ENCODE peak calls at places on chromosomes 5 and 9, in four cellular contexts. One of them, this sample, is unnamed.

GRCh38 chr5:54093861-54094260 is 216.5 kb downstream of the ARL15 start:
- DNase-seq in GM23248: no peak
- DNase-seq in MM.1S: no peak
- DNase-seq in HCT116: no peak
- DNase-seq in this sample: no peak

GRCh38 chr9:13885258-13885657 is 428.7 kb downstream of the NFIB start:
- DNase-seq in GM23248: no peak
- DNase-seq in MM.1S: no peak
- DNase-seq in HCT116: no peak
- DNase-seq in this sample: no peak

GRCh38 chr5:163916376-163916775 is 411.0 kb downstream of the MAT2B start:
- DNase-seq in GM23248: no peak
- DNase-seq in MM.1S: peak
- DNase-seq in HCT116: no peak
- DNase-seq in this sample: no peak

GRCh38 chr9:98962181-98962560 is 18.5 kb downstream of the COL15A1 start:
- DNase-seq in GM23248: peak
- DNase-seq in MM.1S: no peak
- DNase-seq in HCT116: no peak
- DNase-seq in this sample: no peak

GRCh38 chr5:177980776-177981175 is 15.3 kb downstream of the PROP1 start:
- DNase-seq in GM23248: peak
- DNase-seq in MM.1S: no peak
- DNase-seq in HCT116: no peak
- DNase-seq in this sample: no peak

GRCh38 chr5:68821056-68821455 is 272.8 kb upstream of the SLC30A5 start:
- DNase-seq in GM23248: no peak
- DNase-seq in MM.1S: no peak
- DNase-seq in HCT116: no peak
- DNase-seq in this sample: no peak

GRCh38 chr5:7244977-7245376 is 151.0 kb upstream of the ADCY2 start:
- DNase-seq in GM23248: no peak
- DNase-seq in MM.1S: no peak
- DNase-seq in HCT116: no peak
- DNase-seq in this sample: no peak

GRCh38 chr9:4662108-4662988 is at the start of gene PLPP6:
- DNase-seq in GM23248: peak
- DNase-seq in MM.1S: peak
- DNase-seq in HCT116: peak
- DNase-seq in this sample: peak

GRCh38 chr9:114203410-114204140 is 48.2 kb downstream of the COL27A1 start:
- DNase-seq in GM23248: peak
- DNase-seq in MM.1S: no peak
- DNase-seq in HCT116: no peak
- DNase-seq in this sample: no peak

GRCh38 chr5:99771296-99771695 is 763.9 kb upstream of the FAM174A start:
- DNase-seq in GM23248: no peak
- DNase-seq in MM.1S: no peak
- DNase-seq in HCT116: no peak
- DNase-seq in this sample: no peak

GRCh38 chr5:111776903-111777302 is 19.9 kb upstream of the NREP start:
- DNase-seq in GM23248: no peak
- DNase-seq in MM.1S: no peak
- DNase-seq in HCT116: no peak
- DNase-seq in this sample: no peak

GRCh38 chr9:121271368-121272351 is 3.7 kb downstream of the GSN start:
- DNase-seq in GM23248: peak
- DNase-seq in MM.1S: no peak
- DNase-seq in HCT116: no peak
- DNase-seq in this sample: no peak

GRCh38 chr9:70534058-70534457 is 119.6 kb upstream of the KLF9 start:
- DNase-seq in GM23248: no peak
- DNase-seq in MM.1S: no peak
- DNase-seq in HCT116: no peak
- DNase-seq in this sample: no peak

GRCh38 chr9:128420060-128420650 is 502 bp upstream of the CERCAM start:
- DNase-seq in GM23248: peak
- DNase-seq in MM.1S: peak
- DNase-seq in HCT116: no peak
- DNase-seq in this sample: peak

GRCh38 chr5:61701877-61702602 is 370.0 kb downstream of the ZSWIM6 start:
- DNase-seq in GM23248: peak
- DNase-seq in MM.1S: no peak
- DNase-seq in HCT116: no peak
- DNase-seq in this sample: no peak

GRCh38 chr5:17187401-17187800 is 30.0 kb upstream of the BASP1 start:
- DNase-seq in GM23248: peak
- DNase-seq in MM.1S: no peak
- DNase-seq in HCT116: no peak
- DNase-seq in this sample: no peak

GRCh38 chr9:76662476-76663281 is 101.6 kb upstream of the PCA3 start:
- DNase-seq in GM23248: no peak
- DNase-seq in MM.1S: no peak
- DNase-seq in HCT116: no peak
- DNase-seq in this sample: no peak

GRCh38 chr5:96142786-96143434 is 181.3 kb upstream of the ELL2 start:
- DNase-seq in GM23248: peak
- DNase-seq in MM.1S: no peak
- DNase-seq in HCT116: no peak
- DNase-seq in this sample: no peak

GRCh38 chr5:108983456-108984092 is 235.9 kb downstream of the FER start:
- DNase-seq in GM23248: peak
- DNase-seq in MM.1S: peak
- DNase-seq in HCT116: no peak
- DNase-seq in this sample: no peak

GRCh38 chr5:179143446-179143845 is 83.3 kb downstream of the ZNF354C start:
- DNase-seq in GM23248: peak
- DNase-seq in MM.1S: peak
- DNase-seq in HCT116: peak
- DNase-seq in this sample: peak

GRCh38 chr5:16574789-16575785 is 41.7 kb downstream of the RETREG1 start:
- DNase-seq in GM23248: peak
- DNase-seq in MM.1S: no peak
- DNase-seq in HCT116: no peak
- DNase-seq in this sample: peak

GRCh38 chr5:100232730-100233129 is 302.4 kb upstream of the FAM174A start:
- DNase-seq in GM23248: no peak
- DNase-seq in MM.1S: no peak
- DNase-seq in HCT116: no peak
- DNase-seq in this sample: no peak

GRCh38 chr9:107755267-107755666 is 265.7 kb upstream of the KLF4 start:
- DNase-seq in GM23248: peak
- DNase-seq in MM.1S: no peak
- DNase-seq in HCT116: peak
- DNase-seq in this sample: no peak

GRCh38 chr9:37977851-37978250 is 73.9 kb upstream of the SLC25A51 start:
- DNase-seq in GM23248: no peak
- DNase-seq in MM.1S: no peak
- DNase-seq in HCT116: no peak
- DNase-seq in this sample: no peak

GRCh38 chr5:69035665-69036064 is 58.1 kb upstream of the SLC30A5 start:
- DNase-seq in GM23248: peak
- DNase-seq in MM.1S: no peak
- DNase-seq in HCT116: no peak
- DNase-seq in this sample: no peak

GRCh38 chr5:77844408-77845272 is 68.5 kb upstream of the TBCA start:
- DNase-seq in GM23248: peak
- DNase-seq in MM.1S: no peak
- DNase-seq in HCT116: no peak
- DNase-seq in this sample: peak

GRCh38 chr5:64792474-64792873 is 23.7 kb downstream of the CWC27 start:
- DNase-seq in GM23248: no peak
- DNase-seq in MM.1S: no peak
- DNase-seq in HCT116: no peak
- DNase-seq in this sample: no peak

GRCh38 chr9:12784461-12785250 is 9.8 kb downstream of the LURAP1L start:
- DNase-seq in GM23248: peak
- DNase-seq in MM.1S: peak
- DNase-seq in HCT116: peak
- DNase-seq in this sample: no peak

GRCh38 chr5:159017787-159018186 is 81.9 kb downstream of the EBF1 start:
- DNase-seq in GM23248: peak
- DNase-seq in MM.1S: no peak
- DNase-seq in HCT116: no peak
- DNase-seq in this sample: peak

GRCh38 chr5:37005946-37006540 is 129.5 kb downstream of the NIPBL start:
- DNase-seq in GM23248: peak
- DNase-seq in MM.1S: peak
- DNase-seq in HCT116: peak
- DNase-seq in this sample: peak

GRCh38 chr5:39379683-39380082 is 15.4 kb upstream of the C9 start:
- DNase-seq in GM23248: no peak
- DNase-seq in MM.1S: no peak
- DNase-seq in HCT116: no peak
- DNase-seq in this sample: no peak

GRCh38 chr5:59174248-59174844 is 591.5 kb downstream of the RAB3C start:
- DNase-seq in GM23248: peak
- DNase-seq in MM.1S: peak
- DNase-seq in HCT116: peak
- DNase-seq in this sample: peak

GRCh38 chr5:135491552-135492318 is 39.6 kb upstream of the TIFAB start:
- DNase-seq in GM23248: no peak
- DNase-seq in MM.1S: peak
- DNase-seq in HCT116: no peak
- DNase-seq in this sample: peak

GRCh38 chr9:119441338-119441737 is 72.1 kb upstream of the BRINP1 start:
- DNase-seq in GM23248: no peak
- DNase-seq in MM.1S: no peak
- DNase-seq in HCT116: no peak
- DNase-seq in this sample: peak

GRCh38 chr9:7858166-7858565 is 58.6 kb upstream of the DMAC1 start:
- DNase-seq in GM23248: no peak
- DNase-seq in MM.1S: no peak
- DNase-seq in HCT116: no peak
- DNase-seq in this sample: no peak

DNA sequence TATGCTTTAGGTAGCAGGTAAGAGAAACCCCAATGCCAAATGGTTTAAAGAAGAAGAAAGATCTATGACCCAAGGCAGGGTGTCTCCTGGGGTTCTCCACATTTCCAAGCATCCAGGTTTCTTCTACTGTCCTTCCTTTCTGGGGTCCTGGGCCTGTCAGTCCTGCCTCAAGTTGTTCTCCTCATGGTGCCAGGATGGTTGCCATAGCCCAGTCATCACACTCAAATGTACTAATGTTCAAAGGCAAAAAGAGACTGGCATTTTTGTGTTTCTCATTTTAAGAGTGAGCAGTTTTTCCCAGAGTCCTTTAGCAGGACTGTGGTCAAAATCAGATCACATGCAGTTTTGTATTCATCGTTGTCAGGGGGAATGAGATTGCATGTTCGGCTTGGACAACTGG is 59.9 kb upstream of the BOD1 start:
- DNase-seq in GM23248: no peak
- DNase-seq in MM.1S: no peak
- DNase-seq in HCT116: no peak
- DNase-seq in this sample: no peak
- TF ChIP-seq EZH2phosphoT487 in GM23248: no peak
- TF ChIP-seq EZH2phosphoT487 in MM.1S: no peak
- TF ChIP-seq EZH2phosphoT487 in HCT116: no peak
- TF ChIP-seq EZH2phosphoT487 in this sample: no peak

DNA sequence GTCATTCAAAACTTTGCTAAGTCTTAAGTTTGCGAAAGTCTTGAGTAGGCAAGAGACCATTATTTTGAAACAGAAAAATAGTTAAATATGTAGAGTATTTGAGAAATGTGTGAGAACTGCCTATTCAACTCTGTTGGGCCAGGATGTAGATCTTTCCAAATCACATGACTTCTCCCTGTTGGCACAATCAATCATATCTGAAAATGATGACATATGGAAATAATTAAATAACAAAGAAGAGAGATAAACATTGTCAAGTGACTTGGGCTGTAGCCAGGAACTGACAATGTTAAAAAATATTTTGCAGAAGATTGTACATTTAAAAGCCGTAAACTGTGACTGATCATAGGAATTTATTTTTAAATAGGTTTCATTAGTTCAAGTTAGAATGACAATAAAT is 104.6 kb upstream of the IL6ST start:
- DNase-seq in GM23248: peak
- DNase-seq in MM.1S: no peak
- DNase-seq in HCT116: no peak
- DNase-seq in this sample: no peak
- H3K27ac ChIP-seq in GM23248: peak
- H3K27ac ChIP-seq in MM.1S: no peak
- H3K27ac ChIP-seq in HCT116: no peak
- H3K27ac ChIP-seq in this sample: no peak

GRCh38 chr9:86580688-86581087 is 226.5 kb upstream of the TUT7 start:
- DNase-seq in GM23248: no peak
- DNase-seq in MM.1S: no peak
- DNase-seq in HCT116: no peak
- DNase-seq in this sample: no peak

GRCh38 chr9:86589273-86589672 is 235.1 kb upstream of the TUT7 start:
- DNase-seq in GM23248: no peak
- DNase-seq in MM.1S: no peak
- DNase-seq in HCT116: no peak
- DNase-seq in this sample: peak

GRCh38 chr9:86591472-86591871 is 237.3 kb upstream of the TUT7 start:
- DNase-seq in GM23248: no peak
- DNase-seq in MM.1S: no peak
- DNase-seq in HCT116: no peak
- DNase-seq in this sample: no peak

GRCh38 chr9:86586144-86586494 is 231.9 kb upstream of the TUT7 start:
- DNase-seq in GM23248: no peak
- DNase-seq in MM.1S: no peak
- DNase-seq in HCT116: no peak
- DNase-seq in this sample: no peak

DNA sequence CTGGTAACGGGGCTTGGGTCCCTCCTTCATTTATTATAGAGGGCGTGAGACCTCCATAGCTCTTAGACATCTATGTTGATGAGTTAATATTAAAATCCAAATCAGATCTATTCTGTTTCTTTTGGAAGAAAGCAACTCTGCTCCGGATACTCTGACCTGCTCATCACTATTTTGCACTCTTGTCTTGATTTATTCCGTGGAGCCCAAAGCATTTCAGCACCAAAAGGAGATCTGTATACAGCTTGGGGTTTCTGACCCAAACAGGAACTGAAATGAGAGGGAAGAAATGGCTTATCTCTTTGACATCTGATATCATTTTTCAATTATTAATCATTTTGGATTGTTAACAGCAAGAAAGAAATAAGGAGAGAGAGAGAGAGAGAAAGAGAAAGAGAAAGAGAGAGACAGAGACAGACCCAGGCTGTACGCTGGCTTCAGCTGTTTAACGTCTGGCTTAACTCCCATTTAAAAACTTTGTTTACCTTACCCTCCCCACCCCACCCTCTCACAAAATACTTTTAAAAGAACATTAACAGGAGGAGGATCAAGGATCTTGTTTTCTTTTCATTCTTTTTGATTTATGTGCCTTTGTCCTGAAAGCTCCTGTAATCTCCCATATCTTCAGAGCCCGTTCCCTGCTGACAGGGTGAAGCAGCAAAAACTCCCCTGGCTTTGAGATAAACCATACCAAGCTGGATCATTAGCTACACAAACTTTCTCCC is 231.4 kb upstream of the TUT7 start:
- DNase-seq in GM23248: no peak
- DNase-seq in MM.1S: no peak
- DNase-seq in HCT116: no peak
- DNase-seq in this sample: no peak
- TF ChIP-seq EZH2phosphoT487 in GM23248: no peak
- TF ChIP-seq EZH2phosphoT487 in MM.1S: no peak
- TF ChIP-seq EZH2phosphoT487 in HCT116: no peak
- TF ChIP-seq EZH2phosphoT487 in this sample: no peak

GRCh38 chr5:87154191-87154590 is 113.5 kb upstream of the RASA1 start:
- DNase-seq in GM23248: no peak
- DNase-seq in MM.1S: no peak
- DNase-seq in HCT116: no peak
- DNase-seq in this sample: no peak
- H3K27ac ChIP-seq in GM23248: no peak
- H3K27ac ChIP-seq in MM.1S: no peak
- H3K27ac ChIP-seq in HCT116: no peak
- H3K27ac ChIP-seq in this sample: no peak

This sample was measured in GM23338.